ENCODE peak calls at places on chromosomes 5 and 9, in four cellular contexts. N is NCI-H1105, K is ovary, F is AG10803. E is an unnamed sample.

GRCh38 chr5:23367863-23368262 is 139.5 kb upstream of the PRDM9 start:
- DNase-seq in F (no peak), K (no peak), N (no peak), E (no peak)

GRCh38 chr5:149618581-149619248 is 37.4 kb downstream of the ARHGEF37 start:
- DNase-seq in K (no peak), N (no peak), F (peak), E (peak)

GRCh38 chr5:179763215-179763945 is 30.4 kb upstream of the LTC4S start:
- DNase-seq in K (peak), N (peak), F (peak), E (peak)

GRCh38 chr5:113508756-113509155 is 4.7 kb upstream of the YTHDC2 start:
- DNase-seq in F (no peak), N (no peak), K (no peak), E (no peak)

GRCh38 chr9:134554750-134555655 is 86.6 kb upstream of the COL5A1 start:
- DNase-seq in N (no peak), F (peak), K (no peak), E (no peak)

GRCh38 chr5:758698-759053 is 25.9 kb downstream of the ZDHHC11B start:
- DNase-seq in F (no peak), N (no peak), K (peak), E (no peak)

GRCh38 chr5:136012041-136012804 is 16.6 kb upstream of the TGFBI start:
- DNase-seq in K (no peak), F (peak), N (no peak), E (peak)

GRCh38 chr5:97225222-97225621 is 42.2 kb upstream of the RIOK2 start:
- DNase-seq in N (no peak), F (no peak), K (no peak), E (no peak)

GRCh38 chr5:9348296-9348996 is 197.4 kb downstream of the SEMA5A start:
- DNase-seq in N (no peak), F (peak), K (no peak), E (peak)

GRCh38 chr5:175854231-175855040 is 16.9 kb upstream of the CPLX2 start:
- DNase-seq in N (peak), K (no peak), F (no peak), E (no peak)

GRCh38 chr5:159887050-159887449 is 29.2 kb upstream of the ADRA1B start:
- DNase-seq in F (no peak), N (peak), K (no peak), E (no peak)

GRCh38 chr5:78757269-78758053 is 108.9 kb upstream of the LHFPL2 start:
- DNase-seq in N (no peak), K (peak), F (peak), E (no peak)

GRCh38 chr9:33988219-33988890 is 60.3 kb downstream of the UBAP2 start:
- DNase-seq in K (no peak), F (no peak), N (no peak), E (peak)

GRCh38 chr5:164191240-164191639 is 685.8 kb downstream of the MAT2B start:
- DNase-seq in F (peak), K (no peak), N (no peak), E (no peak)

GRCh38 chr9:69331444-69331843 is 6.4 kb downstream of the ENTREP1 start:
- DNase-seq in F (no peak), K (no peak), N (no peak), E (peak)

GRCh38 chr9:15570769-15571168 is 17.9 kb downstream of the CCDC171 start:
- DNase-seq in F (no peak), N (peak), K (no peak), E (no peak)

GRCh38 chr5:132017738-132018625 is 6.5 kb upstream of the ACSL6 start:
- DNase-seq in N (no peak), F (no peak), K (no peak), E (no peak)

GRCh38 chr5:141692919-141693848 is 11.2 kb upstream of the ARAP3 start:
- DNase-seq in F (no peak), K (no peak), N (no peak), E (peak)

GRCh38 chr5:2763533-2763794 is 12.0 kb upstream of the IRX2 start:
- DNase-seq in N (no peak), F (no peak), K (no peak), E (no peak)

GRCh38 chr5:171444582-171444981 is 25.1 kb downstream of the FGF18 start:
- DNase-seq in F (peak), N (no peak), K (no peak), E (no peak)

GRCh38 chr5:142053434-142054253 is 40.8 kb upstream of the GNPDA1 start:
- DNase-seq in K (no peak), N (no peak), F (peak), E (no peak)

GRCh38 chr5:38424237-38425080 is 132.0 kb downstream of the LIFR start:
- DNase-seq in F (no peak), N (no peak), K (no peak), E (no peak)

GRCh38 chr9:129551393-129551973 is 69.4 kb downstream of the C9orf50 start:
- DNase-seq in N (no peak), K (no peak), F (no peak), E (no peak)

GRCh38 chr5:138316355-138316754 is 15.2 kb downstream of the CDC25C start:
- DNase-seq in F (no peak), K (no peak), N (no peak), E (no peak)

GRCh38 chr9:124559871-124560270 is 52.7 kb upstream of the NR5A1 start:
- DNase-seq in N (no peak), K (no peak), F (peak), E (peak)

GRCh38 chr9:21002040-21002439 is 29.4 kb downstream of the HACD4 start:
- DNase-seq in K (no peak), N (no peak), F (no peak), E (no peak)

GRCh38 chr9:12972608-12973589 is 198.1 kb downstream of the LURAP1L start:
- DNase-seq in F (no peak), K (no peak), N (no peak), E (no peak)

GRCh38 chr5:32225445-32225844 is 51.3 kb upstream of the GOLPH3 start:
- DNase-seq in K (peak), N (no peak), F (peak), E (no peak)

GRCh38 chr5:22970956-22971618 is 117.9 kb upstream of the CDH12 start:
- DNase-seq in N (no peak), F (no peak), K (no peak), E (no peak)